ENCODE peak calls at places on chromosomes 11 and 22, in four cellular contexts. X is natural killer cell, U is tibial artery, S is fibroblast of mammary gland. E is an unnamed sample.

GRCh38 chr11:206516-207212 is 535 bp downstream of the BET1L start:
- DNase-seq in X (no peak), S (peak), U (no peak), E (no peak)

GRCh38 chr22:21643533-21644357 is 1.6 kb downstream of the SDF2L1 start:
- DNase-seq in X (no peak), U (no peak), S (no peak), E (no peak)

GRCh38 chr11:123183391-123184099 is 11.5 kb downstream of the CLMP start:
- DNase-seq in U (no peak), X (no peak), S (peak), E (no peak)

GRCh38 chr11:3154001-3154599 is 11.0 kb downstream of the OSBPL5 start:
- DNase-seq in U (no peak), X (no peak), S (peak), E (no peak)

GRCh38 chr11:102111011-102111786 is 952 bp downstream of the YAP1 start:
- DNase-seq in U (peak), X (no peak), S (peak), E (peak)

GRCh38 chr11:118263694-118264567 is at the start of gene MPZL2:
- DNase-seq in X (no peak), S (no peak), U (peak), E (no peak)

GRCh38 chr11:84902445-84902844 is 724.7 kb downstream of the DLG2 start:
- DNase-seq in S (no peak), X (no peak), U (no peak), E (no peak)

GRCh38 chr22:19117111-19117512 is 5.1 kb downstream of the DGCR2 start:
- DNase-seq in S (no peak), U (no peak), X (no peak), E (no peak)

GRCh38 chr22:30314918-30315317 is 11.8 kb downstream of the TBC1D10A start:
- DNase-seq in U (no peak), S (no peak), X (no peak), E (no peak)

GRCh38 chr22:19492504-19493174 is 12.9 kb downstream of the CDC45 start:
- DNase-seq in X (no peak), U (no peak), S (no peak), E (no peak)

GRCh38 chr11:9596926-9597325 is 23.5 kb downstream of the WEE1 start:
- DNase-seq in S (no peak), U (no peak), X (no peak), E (no peak)

GRCh38 chr22:40749006-40749405 is 69.7 kb downstream of the MCHR1 start:
- DNase-seq in X (no peak), U (no peak), S (no peak), E (no peak)

GRCh38 chr11:95283653-95284052 is 52.7 kb upstream of the SESN3 start:
- DNase-seq in X (no peak), S (peak), U (no peak), E (no peak)

GRCh38 chr22:25208743-25209505 is 9.3 kb downstream of the CRYBB3 start:
- DNase-seq in U (no peak), S (no peak), X (no peak), E (no peak)

GRCh38 chr11:57903441-57904123 is 120.1 kb upstream of the OR9Q1 start:
- DNase-seq in X (no peak), U (no peak), S (peak), E (no peak)

GRCh38 chr11:109424893-109425292 is 2.9 kb downstream of the C11orf87 start:
- DNase-seq in X (no peak), U (no peak), S (no peak), E (no peak)

DNA sequence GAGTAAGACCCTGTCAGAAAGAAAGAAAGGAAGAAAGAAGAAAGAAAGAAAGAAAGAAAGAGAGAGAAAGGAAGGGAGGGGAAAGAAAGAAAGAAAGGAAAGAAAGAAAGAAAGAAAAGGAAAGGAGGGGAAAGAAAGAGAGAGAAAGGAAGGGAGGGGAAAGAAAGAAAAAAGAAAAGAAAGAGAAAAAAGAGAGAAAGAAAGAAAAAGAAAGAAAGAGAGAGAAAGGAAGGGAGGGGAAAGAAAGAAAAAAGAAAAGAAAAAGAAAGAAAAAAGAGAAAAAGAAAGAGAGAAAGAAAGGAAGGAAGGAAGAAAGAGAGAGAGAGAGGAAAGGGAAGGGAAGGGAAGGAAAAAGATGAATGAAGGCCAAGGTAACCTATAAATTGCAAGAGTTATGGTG is 47.2 kb upstream of the SLC22A12 start:
- DNase-seq in S (no peak), U (no peak), X (no peak), E (no peak)
- TF ChIP-seq CTCF in S (no peak), U (no peak), X (no peak), E (no peak)

GRCh38 chr11:18171377-18172000 is 1.1 kb upstream of the MRGPRX4 start:
- DNase-seq in X (no peak), U (no peak), S (peak), E (no peak)
- TF ChIP-seq CTCF in X (no peak), U (peak), S (peak), E (no peak)

GRCh38 chr11:103942646-103943045 is 93.8 kb upstream of the DDI1 start:
- DNase-seq in S (peak), U (no peak), X (no peak), E (no peak)
- TF ChIP-seq CTCF in S (no peak), U (no peak), X (no peak), E (no peak)

DNA sequence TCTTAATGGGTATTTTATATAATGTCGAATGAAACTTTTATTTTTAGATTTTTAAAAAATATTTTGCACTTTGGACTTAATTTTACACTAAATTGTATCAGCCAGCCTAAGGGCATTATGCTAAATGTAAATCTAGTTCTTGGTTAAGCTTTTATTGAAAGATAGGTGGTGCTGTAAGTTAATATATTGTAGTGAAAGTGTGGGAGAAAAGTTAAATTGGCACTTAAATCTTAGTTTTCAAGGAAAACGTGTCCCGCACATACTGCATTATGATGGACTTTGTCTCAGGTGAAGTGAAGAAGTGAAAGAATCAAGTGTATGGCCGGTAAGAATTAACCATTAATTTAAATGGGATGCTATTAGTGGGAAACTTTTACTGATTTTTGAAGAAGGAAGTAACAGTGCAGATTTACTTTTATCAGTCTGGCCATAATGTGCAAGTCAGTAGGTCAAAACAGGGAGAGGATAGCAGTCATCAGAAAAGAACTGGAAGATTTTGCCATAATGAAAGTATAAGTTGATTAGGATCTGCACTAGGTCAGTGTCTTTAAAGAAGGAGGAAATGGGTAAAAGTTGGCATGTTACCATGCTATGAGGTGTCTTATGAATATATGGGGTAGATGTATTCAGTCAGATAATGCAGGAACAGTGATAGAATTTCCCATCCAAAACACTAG is 81.6 kb downstream of the PDHX start:
- DNase-seq in X (no peak), S (peak), U (no peak), E (no peak)
- TF ChIP-seq CTCF in X (peak), S (peak), U (peak), E (no peak)

DNA sequence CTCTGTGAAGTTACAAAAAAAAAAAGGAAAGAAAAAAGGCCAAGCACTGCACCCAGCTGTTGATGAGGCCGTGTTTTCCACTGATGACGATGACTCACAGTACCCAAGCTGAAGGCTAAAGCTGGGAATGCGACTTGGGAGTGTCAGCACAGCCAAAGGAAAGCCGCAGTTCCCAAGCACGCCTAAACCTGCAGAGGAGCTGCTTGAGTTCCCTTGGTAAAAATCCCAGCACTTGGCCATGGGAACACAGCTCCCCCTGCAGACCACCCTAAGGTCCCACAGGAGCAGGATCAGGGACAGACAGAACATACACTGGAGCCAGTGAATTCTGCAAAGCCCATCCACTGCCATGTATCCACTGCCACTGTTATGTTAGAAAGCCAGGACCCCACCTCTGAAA is 39.9 kb downstream of the SERGEF start:
- DNase-seq in X (no peak), U (peak), S (peak), E (no peak)
- TF ChIP-seq CTCF in X (no peak), U (peak), S (peak), E (no peak)

DNA sequence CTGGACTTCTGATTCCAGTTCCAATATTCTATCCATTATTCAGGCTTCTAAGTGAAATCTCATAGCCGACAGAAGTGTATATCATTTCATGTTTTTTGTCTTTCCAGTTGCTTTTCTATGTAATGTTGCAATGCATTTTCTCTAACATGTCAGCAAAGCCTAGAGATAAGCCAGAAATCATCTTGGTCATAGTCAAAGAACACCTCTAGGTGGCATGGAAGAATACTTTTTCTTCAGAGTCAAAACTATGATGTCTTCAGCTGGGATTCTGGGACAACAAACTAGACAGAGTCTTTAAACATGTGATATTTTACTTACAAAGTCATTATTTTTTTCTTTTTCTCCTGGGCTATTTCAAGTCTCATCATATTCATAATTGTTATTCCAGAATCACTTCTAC is 4.4 kb downstream of the GAS2 start:
- DNase-seq in X (no peak), S (no peak), U (no peak), E (no peak)
- TF ChIP-seq CTCF in X (no peak), S (no peak), U (no peak), E (no peak)

DNA sequence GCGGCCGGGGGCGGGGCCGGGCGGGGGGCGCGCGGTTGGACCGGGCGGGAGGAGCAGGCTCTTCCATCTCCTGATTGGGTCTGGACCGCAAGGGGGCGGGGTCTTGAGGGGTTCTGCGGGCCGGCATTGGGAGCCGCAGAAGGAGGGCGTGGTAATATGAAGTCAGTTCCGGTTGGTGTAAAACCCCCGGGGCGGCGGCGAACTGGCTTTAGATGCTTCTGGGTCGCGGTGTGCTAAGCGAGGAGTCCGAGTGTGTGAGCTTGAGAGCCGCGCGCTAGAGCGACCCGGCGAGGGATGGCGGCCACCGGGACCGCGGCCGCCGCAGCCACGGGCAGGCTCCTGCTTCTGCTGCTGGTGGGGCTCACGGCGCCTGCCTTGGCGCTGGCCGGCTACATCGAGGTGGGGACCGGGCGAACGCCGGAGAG is at the start of gene APLP2:
- DNase-seq in S (peak), X (peak), U (peak), E (peak)
- TF ChIP-seq CTCF in S (no peak), X (no peak), U (peak), E (no peak)

E was measured in omental fat pad.